ENCODE peak calls at places on chromosomes 12 and 14, in four cellular contexts. B is K562, T is HepG2, Y is GM12878. N is an unnamed sample.

GRCh38 chr12:20212036-20212435 is 156.3 kb upstream of the PDE3A start:
- DNase-seq in B (no peak), T (no peak), Y (no peak), N (no peak)

GRCh38 chr14:90276627-90277367 is 20.4 kb downstream of the PSMC1 start:
- DNase-seq in B (peak), T (no peak), Y (no peak), N (no peak)

GRCh38 chr12:59404109-59404650 is 191.6 kb upstream of the SLC16A7 start:
- DNase-seq in B (no peak), T (no peak), Y (no peak), N (no peak)

GRCh38 chr12:61367281-61367785 is 892.9 kb upstream of the USP15 start:
- DNase-seq in B (no peak), T (no peak), Y (no peak), N (no peak)

GRCh38 chr14:88933203-88933602 is 108.8 kb downstream of the TTC8 start:
- DNase-seq in B (no peak), T (no peak), Y (no peak), N (no peak)

GRCh38 chr12:108729612-108730336 is 1.5 kb downstream of the CORO1C start:
- DNase-seq in B (peak), T (peak), Y (no peak), N (no peak)

GRCh38 chr12:66072566-66072965 is 58.0 kb downstream of the LLPH start:
- DNase-seq in B (no peak), T (no peak), Y (peak), N (no peak)

GRCh38 chr14:48333221-48333910 is 658.0 kb upstream of the MDGA2 start:
- DNase-seq in B (no peak), T (no peak), Y (no peak), N (no peak)

GRCh38 chr12:75754698-75755097 is 243.3 kb upstream of the KRR1 start:
- DNase-seq in B (no peak), T (no peak), Y (no peak), N (no peak)

GRCh38 chr12:67426067-67426466 is 156.9 kb downstream of the CAND1 start:
- DNase-seq in B (no peak), T (no peak), Y (no peak), N (no peak)

GRCh38 chr14:68569546-68569908 is 223.3 kb downstream of the ZFP36L1 start:
- DNase-seq in B (no peak), T (no peak), Y (no peak), N (no peak)

GRCh38 chr14:64998455-64998931 is 11.8 kb downstream of the FNTB start:
- DNase-seq in B (no peak), T (no peak), Y (no peak), N (no peak)

GRCh38 chr14:69880051-69880487 is 853 bp downstream of the SMOC1 start:
- DNase-seq in B (no peak), T (peak), Y (no peak), N (no peak)

GRCh38 chr12:70831538-70831937 is 89.0 kb downstream of the PTPRR start:
- DNase-seq in B (peak), T (no peak), Y (no peak), N (no peak)

GRCh38 chr12:89525824-89526770 is at the start of gene POC1B:
- DNase-seq in B (peak), T (peak), Y (peak), N (peak)

GRCh38 chr14:30339311-30339901 is 219.6 kb upstream of the G2E3 start:
- DNase-seq in B (no peak), T (no peak), Y (no peak), N (no peak)

GRCh38 chr12:89288959-89289358 is 63.3 kb downstream of the DUSP6 start:
- DNase-seq in B (no peak), T (no peak), Y (no peak), N (no peak)

GRCh38 chr12:53232641-53233538 is 881 bp upstream of the RARG start:
- DNase-seq in B (no peak), T (no peak), Y (no peak), N (no peak)

GRCh38 chr12:85405781-85406522 is 125.9 kb downstream of the ALX1 start:
- DNase-seq in B (no peak), T (no peak), Y (no peak), N (no peak)

GRCh38 chr12:7346571-7347225 is 42.8 kb downstream of the ACSM4 start:
- DNase-seq in B (no peak), T (no peak), Y (no peak), N (no peak)

DNA sequence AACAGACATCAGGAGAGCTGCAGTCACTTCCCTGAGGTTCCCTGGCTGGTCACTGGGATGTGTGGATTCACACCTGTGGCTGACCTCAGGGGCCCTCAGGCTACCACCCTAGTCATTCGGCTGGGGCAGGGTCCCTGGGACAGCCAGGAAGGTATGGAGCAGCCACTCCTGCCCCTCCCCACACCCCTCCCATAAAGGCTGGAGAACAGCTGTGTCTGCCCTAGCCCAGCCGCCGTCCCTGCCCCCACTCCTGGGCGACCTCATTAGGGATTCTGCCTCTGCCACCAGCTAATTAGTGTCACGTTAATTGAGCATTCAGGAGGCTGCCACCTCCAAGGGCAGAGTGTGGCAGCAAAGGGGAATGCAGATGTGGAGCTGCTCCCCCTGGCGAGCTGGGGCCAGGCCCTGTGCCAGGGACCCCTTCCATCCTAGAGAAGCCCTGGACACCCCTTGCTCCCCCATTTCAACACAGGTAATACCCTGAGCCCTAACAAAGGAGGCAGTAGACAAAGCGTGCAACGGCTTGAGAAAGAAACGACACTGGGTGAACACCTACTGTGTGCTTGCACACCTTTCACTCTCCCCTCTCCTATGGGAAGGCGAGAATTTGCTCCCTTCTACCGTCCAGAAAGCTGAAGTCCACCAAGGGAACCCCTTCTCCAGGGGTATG is 44.9 kb downstream of the FAM222A start:
- DNase-seq in B (no peak), T (no peak), Y (no peak), N (no peak)
- TF ChIP-seq USF2 in B (no peak), T (no peak), Y (no peak), N (no peak)

GRCh38 chr12:130804216-130804615 is 34.8 kb downstream of the STX2 start:
- DNase-seq in B (no peak), T (no peak), Y (no peak), N (no peak)
- TF ChIP-seq BRCA1 in B (no peak), T (no peak), Y (no peak), N (no peak)

GRCh38 chr12:57781801-57782200 is 786 bp upstream of the TSFM start:
- DNase-seq in B (no peak), T (no peak), Y (no peak), N (no peak)
- TF ChIP-seq USF2 in B (no peak), T (no peak), Y (no peak), N (no peak)

DNA sequence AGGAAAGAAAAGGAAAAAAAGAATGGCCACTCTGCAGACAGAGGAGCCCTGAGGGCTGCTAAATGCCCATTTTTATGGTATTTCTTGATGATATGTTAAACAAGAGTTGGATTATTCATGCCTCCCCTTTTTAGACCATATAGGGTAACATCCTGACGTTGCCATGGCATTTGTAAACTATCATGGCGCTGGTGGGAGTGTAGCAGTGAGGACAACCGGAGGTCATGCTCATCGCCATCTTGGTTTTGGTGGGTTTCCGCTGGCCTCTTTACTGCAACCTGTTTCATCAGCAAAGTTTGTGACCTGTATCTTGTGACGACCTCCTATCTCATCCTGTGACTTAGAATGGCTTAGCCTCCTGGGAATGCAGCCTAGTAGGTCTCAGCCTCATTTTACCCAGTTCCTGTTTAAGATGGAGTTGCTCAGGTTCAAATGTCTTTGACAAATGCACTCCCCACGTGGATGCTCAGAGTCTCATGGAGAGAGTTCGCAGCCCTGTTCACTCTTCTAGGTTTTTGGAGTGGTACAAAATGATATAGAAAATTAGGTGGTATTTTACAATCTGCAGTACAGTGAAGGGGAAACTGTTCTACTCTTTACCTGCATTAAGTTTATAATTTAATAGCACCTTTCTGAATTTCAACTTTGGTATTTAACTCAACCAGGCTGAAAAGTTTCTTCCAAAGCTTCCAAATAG is 1363.6 kb upstream of the TMEM132C start:
- DNase-seq in B (no peak), T (no peak), Y (no peak), N (no peak)
- TF ChIP-seq BRCA1 in B (no peak), T (no peak), Y (no peak), N (no peak)

DNA sequence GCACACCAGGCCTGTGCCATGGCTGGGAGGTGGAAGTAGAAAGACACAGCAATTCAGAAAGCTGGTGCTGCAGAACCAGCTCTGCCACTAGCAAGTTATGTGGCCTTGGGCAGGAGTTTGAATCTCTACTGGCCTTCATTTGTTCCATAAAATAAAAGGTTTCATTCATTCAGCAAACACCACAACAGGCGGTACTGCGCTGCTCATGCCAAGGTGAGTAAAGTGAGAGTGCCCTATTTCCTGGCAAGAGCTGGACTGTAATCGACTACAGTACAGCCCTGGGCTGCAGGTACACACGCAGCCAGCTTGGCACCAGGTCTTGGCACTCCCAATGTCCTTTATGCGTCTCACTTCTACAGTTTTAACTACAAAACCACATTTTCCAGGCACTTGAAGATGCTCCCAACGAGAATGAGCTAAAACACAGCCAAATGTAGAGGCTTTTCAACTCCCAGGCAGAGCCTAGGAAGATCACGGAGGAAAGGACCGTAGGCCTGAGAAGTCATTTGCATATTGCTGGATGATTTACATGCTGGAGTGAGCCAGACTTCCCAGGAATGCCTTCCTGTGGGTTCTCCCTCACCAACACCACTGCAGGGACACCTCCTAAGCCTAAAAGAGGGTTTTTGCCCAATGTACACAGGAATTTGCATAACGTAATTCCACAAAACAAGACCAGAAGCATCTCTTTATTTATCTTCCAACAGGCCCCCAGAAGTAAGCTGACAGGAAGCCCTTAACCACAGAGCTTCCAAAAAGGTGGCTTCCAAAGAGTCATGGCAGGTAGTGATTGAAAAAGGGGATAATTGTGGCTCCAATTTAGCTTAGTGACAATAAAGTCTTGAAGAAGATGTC is 116.5 kb downstream of the EGLN3 start:
- DNase-seq in B (no peak), T (no peak), Y (no peak), N (no peak)
- TF ChIP-seq USF2 in B (no peak), T (no peak), Y (no peak), N (no peak)

GRCh38 chr14:103540816-103541493 is 12.0 kb downstream of the TRMT61A start:
- DNase-seq in B (no peak), T (no peak), Y (no peak), N (no peak)
- TF ChIP-seq BRCA1 in B (no peak), T (no peak), Y (no peak), N (no peak)

N was measured in H1.